ENCODE peak calls at places on chromosomes 11 and 22, in eight cellular contexts. A, V, X, E, Y, I, W and Z are unnamed samples.

GRCh38 chr11:43123443-43123842 is 188.4 kb upstream of the API5 start:
- DNase-seq in I (no peak), X (no peak), A (no peak), W (no peak), V (no peak), E (no peak), Y (no peak), Z (no peak)

GRCh38 chr11:25769287-25769686 is 562.6 kb upstream of the ANO3 start:
- DNase-seq in Y (no peak), A (peak; percentile 64), E (peak; percentile 7), X (no peak), W (no peak), I (no peak), V (no peak), Z (no peak)

GRCh38 chr11:225734-226453 is 10.2 kb downstream of the SIRT3 start:
- DNase-seq in E (peak; percentile 52), I (no peak), A (no peak), W (no peak), Y (peak; percentile 44), X (no peak), V (no peak), Z (no peak)

GRCh38 chr22:38924197-38924952 is 33.0 kb upstream of the APOBEC3A start:
- DNase-seq in Y (peak; percentile 88), I (peak; percentile 72), X (peak; percentile 55), E (peak; percentile 94), W (peak; percentile 67), V (peak; percentile 80), A (peak; percentile 88), Z (peak; percentile 50)

GRCh38 chr11:107040447-107041444 is 22.5 kb upstream of the GUCY1A2 start:
- DNase-seq in V (no peak), Y (no peak), X (no peak), A (peak; percentile 94), E (peak; percentile 97), W (no peak), I (no peak), Z (no peak)

GRCh38 chr11:15941206-15941770 is 415.1 kb downstream of the SOX6 start:
- DNase-seq in V (no peak), X (no peak), E (peak; percentile 50), W (no peak), I (peak; percentile 27), A (no peak), Y (no peak), Z (no peak)

GRCh38 chr11:76772100-76772782 is 10.9 kb upstream of the TSKU start:
- DNase-seq in W (no peak), Y (peak; percentile 71), I (no peak), A (no peak), E (no peak), V (peak; percentile 53), X (no peak), Z (no peak)

GRCh38 chr22:43515411-43515810 is 103.6 kb downstream of the MPPED1 start:
- DNase-seq in Y (no peak), X (no peak), V (no peak), E (no peak), I (no peak), A (no peak), W (no peak), Z (no peak)

GRCh38 chr11:107916671-107917241 is 11.5 kb upstream of the RAB39A start:
- DNase-seq in E (peak; percentile 8), W (no peak), V (no peak), I (no peak), A (no peak), Y (peak; percentile 55), X (no peak), Z (no peak)

GRCh38 chr11:11876458-11876857 is 34.7 kb downstream of the USP47 start:
- DNase-seq in X (no peak), Y (no peak), E (no peak), A (peak; percentile 20), I (no peak), V (no peak), W (no peak), Z (no peak)

GRCh38 chr11:22666700-22667439 is 459 bp downstream of the GAS2 start:
- DNase-seq in I (peak; percentile 60), W (no peak), Y (no peak), E (peak; percentile 43), A (peak; percentile 20), V (peak; percentile 76), X (peak; percentile 5), Z (no peak)

GRCh38 chr11:65378208-65378927 is 4.1 kb downstream of the SLC25A45 start:
- DNase-seq in W (no peak), V (peak; percentile 49), A (no peak), E (no peak), I (no peak), Y (peak; percentile 80), X (no peak), Z (no peak)
- TF ChIP-seq CTCF in W (no peak), V (no peak), A (peak; percentile 9), E (no peak), I (no peak), Y (no peak), X (no peak), Z (no peak)

GRCh38 chr11:69335010-69335409 is 41.1 kb downstream of the MYEOV start:
- DNase-seq in E (no peak), W (no peak), V (no peak), I (no peak), Y (no peak), X (no peak), A (no peak), Z (no peak)

GRCh38 chr11:69339916-69340565 is 46.1 kb downstream of the MYEOV start:
- DNase-seq in A (no peak), I (no peak), Y (no peak), E (no peak), X (peak; percentile 1), W (no peak), V (no peak), Z (no peak)

GRCh38 chr11:69339041-69339733 is 45.2 kb downstream of the MYEOV start:
- DNase-seq in V (no peak), I (no peak), A (no peak), Y (no peak), W (no peak), X (no peak), E (no peak), Z (no peak)

GRCh38 chr11:69335461-69336386 is 41.8 kb downstream of the MYEOV start:
- DNase-seq in E (peak; percentile 27), V (no peak), A (no peak), Y (no peak), I (no peak), W (no peak), X (no peak), Z (no peak)

GRCh38 chr11:69337211-69337721 is 43.3 kb downstream of the MYEOV start:
- DNase-seq in Y (no peak), I (no peak), V (no peak), W (no peak), X (no peak), E (peak; percentile 67), A (peak; percentile 18), Z (no peak)
- H3K27me3 ChIP-seq in Y (no peaks in the 10 kb centered on the region), I (no peaks in the 10 kb centered on the region), V (no peaks in the 10 kb centered on the region), W (no peaks in the 10 kb centered on the region), X (no peaks in the 10 kb centered on the region), E (no peaks in the 10 kb centered on the region), A (no peaks in the 10 kb centered on the region), Z (no peaks in the 10 kb centered on the region)

GRCh38 chr11:2305140-2305861 is 3.5 kb downstream of the TSPAN32 start:
- DNase-seq in I (peak; percentile 88), W (peak; percentile 90), V (peak; percentile 92), E (peak; percentile 50), Y (peak; percentile 94), X (peak; percentile 73), A (peak; percentile 67), Z (peak; percentile 46)

GRCh38 chr11:2303627-2304155 is 1.9 kb downstream of the TSPAN32 start:
- DNase-seq in A (no peak), E (no peak), Y (peak; percentile 43), I (peak; percentile 76), V (peak; percentile 88), X (no peak), W (no peak), Z (no peak)

GRCh38 chr11:2302844-2303626 is 1.2 kb downstream of the TSPAN32 start:
- DNase-seq in X (no peak), E (no peak), Y (peak; percentile 49), W (no peak), A (no peak), I (peak; percentile 87), V (peak; percentile 92), Z (no peak)

GRCh38 chr11:2305862-2306823 is 4.3 kb downstream of the TSPAN32 start:
- DNase-seq in E (peak; percentile 85), V (peak; percentile 84), X (no peak), I (peak; percentile 84), Y (peak; percentile 63), A (no peak), W (peak; percentile 87), Z (no peak)

DNA sequence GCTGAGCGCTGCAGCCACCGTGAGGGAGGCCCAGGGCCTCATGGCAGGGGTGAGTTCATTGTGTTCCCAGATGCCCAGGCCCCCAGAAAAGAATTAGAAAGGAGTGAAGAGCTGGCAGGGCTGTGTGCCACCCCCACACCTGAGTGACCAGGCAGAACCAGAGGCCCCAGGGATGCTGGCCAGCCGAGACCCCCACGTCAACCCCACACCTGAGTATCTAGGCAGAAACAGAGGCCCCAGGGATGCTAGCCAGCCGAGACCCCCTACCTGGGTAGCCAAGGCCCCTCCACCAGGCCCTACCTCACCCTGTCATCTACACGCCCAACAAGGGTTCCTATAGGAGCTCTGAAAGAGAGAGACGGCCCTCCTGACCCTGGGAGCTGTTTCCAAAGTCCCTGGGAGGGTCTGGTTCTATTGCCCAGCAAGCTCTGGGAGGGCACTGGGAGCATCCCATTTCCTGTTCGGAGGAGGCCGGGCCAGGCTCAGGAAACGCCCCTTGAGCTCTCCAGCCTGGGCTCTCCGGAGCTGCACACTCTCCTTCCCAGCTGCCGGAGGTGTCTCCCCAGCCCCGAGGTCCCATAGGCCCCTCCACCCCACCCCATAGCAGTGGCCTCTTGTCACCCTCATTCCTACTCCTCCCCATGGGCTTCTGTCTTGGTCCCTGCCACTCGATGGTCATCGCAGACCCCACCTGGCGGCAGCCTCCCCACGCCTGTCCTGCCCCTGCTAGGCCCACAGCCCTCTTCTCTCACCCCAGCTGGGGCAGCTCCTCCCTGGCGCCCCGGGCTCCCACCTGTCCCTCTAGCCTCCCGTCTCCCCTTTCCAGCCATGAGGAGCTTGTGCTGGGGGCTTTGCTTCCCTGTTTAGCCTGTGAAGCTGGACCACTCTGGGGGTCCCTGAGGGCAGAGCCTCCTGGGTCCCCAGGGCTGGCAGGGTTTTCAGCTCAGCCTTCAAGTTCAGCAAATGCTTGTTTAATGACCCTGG is 2.6 kb downstream of the TSPAN32 start:
- DNase-seq in I (no peak), E (no peak), A (no peak), V (no peak), X (no peak), W (no peak), Y (peak; percentile 43), Z (no peak)
- H3K27ac ChIP-seq in I (peak overlapping the region; percentile 96), E (no peak overlapping the region), A (no peak overlapping the region), V (peak overlapping the region; percentile 98), X (no peak overlapping the region), W (peak overlapping the region; percentile 30), Y (peak overlapping the region; percentile 79), Z (peak overlapping the region; percentile 15)

DNA sequence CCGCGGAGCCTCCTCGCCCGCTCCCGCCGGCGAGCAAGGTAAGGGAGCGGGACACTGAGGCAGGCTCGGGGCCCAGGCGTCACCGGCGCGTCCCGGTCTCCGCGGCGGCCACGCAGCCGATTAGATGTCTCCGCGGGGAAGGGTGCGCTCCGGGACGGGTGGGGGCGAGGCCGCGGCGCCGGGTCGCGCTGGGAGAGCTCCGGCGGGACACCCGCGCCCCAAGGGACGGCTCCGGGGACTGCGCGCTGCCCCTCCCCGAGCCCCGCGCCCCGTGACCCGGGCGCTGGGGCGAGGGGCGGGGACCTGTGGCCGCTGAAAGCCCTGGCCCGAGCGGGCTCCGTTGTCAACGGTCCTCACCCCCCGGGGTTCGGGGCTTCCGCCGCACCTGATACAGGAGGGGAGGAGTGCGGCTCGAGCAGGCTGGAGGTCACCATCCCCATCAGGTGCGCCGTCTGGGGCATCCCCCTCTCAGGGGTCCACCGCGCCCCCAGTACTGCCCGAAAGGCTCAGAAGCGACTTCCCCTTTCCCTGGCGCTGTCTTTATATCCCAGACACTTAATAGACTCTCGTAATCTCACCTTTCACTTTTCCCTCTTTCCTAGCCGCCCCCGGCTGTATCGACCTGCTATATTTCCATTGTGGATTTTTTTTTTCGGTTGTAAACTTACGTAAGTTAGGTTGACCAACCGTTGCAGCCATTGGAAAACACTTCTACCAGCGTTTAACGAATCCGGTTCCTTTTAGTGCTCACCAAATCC is 566 bp downstream of the PPFIA1 start:
- DNase-seq in W (no peak), I (peak; percentile 28), V (peak; percentile 57), A (peak; percentile 27), X (peak; percentile 9), Y (peak; percentile 58), E (peak; percentile 73), Z (no peak)
- TF ChIP-seq CTCF in W (no peak), I (peak; percentile 27), V (no peak), A (no peak), X (no peak), Y (peak; percentile 41), E (no peak), Z (no peak)